ENCODE peak calls at places on chromosome 13, in ten cellular contexts. J is thyroid gland; L is endodermal cell; E is vagina; T is heart left ventricle; U is uterus; G is CD4-positive, CD25-positive, alpha-beta regulatory T cell; W is sigmoid colon; O is GM23338; H is aorta. R is an unnamed sample.

GRCh38 chr13:63208811-63209210 is 1793.2 kb upstream of the PCDH20 start:
- DNase-seq in E (no peak), G (no peak), O (no peak), J (no peak), L (no peak), U (no peak), W (no peak), T (no peak), H (no peak), R (no peak)

GRCh38 chr13:26230703-26231102 is 8.6 kb upstream of the RNF6 start:
- DNase-seq in H (no peak), U (no peak), L (no peak), G (no peak), E (no peak), W (no peak), J (no peak), T (no peak), O (no peak), R (no peak)

GRCh38 chr13:87671031-87671823 is at the start of gene SLITRK5:
- DNase-seq in U (no peak), E (no peak), J (peak; percentile 84), O (peak; percentile 85), L (peak; percentile 96), T (peak; percentile 40), W (peak; percentile 80), G (peak; percentile 9), H (peak; percentile 91), R (peak; percentile 96)

GRCh38 chr13:40170982-40171381 is 495.5 kb downstream of the FOXO1 start:
- DNase-seq in T (peak; percentile 43), G (no peak), J (no peak), L (peak; percentile 49), H (no peak), W (no peak), U (no peak), O (no peak), E (no peak), R (no peak)

GRCh38 chr13:51733656-51734334 is 70.2 kb downstream of the DHRS12 start:
- DNase-seq in W (no peak), J (no peak), L (no peak), G (no peak), H (no peak), U (no peak), T (no peak), O (peak; percentile 12), E (no peak), R (no peak)

GRCh38 chr13:46403851-46404731 is 17.0 kb upstream of the RUBCNL start:
- DNase-seq in G (no peak), U (no peak), L (no peak), H (no peak), O (no peak), E (no peak), T (peak; percentile 26), J (no peak), W (no peak), R (no peak)

GRCh38 chr13:97802213-97802612 is 151.3 kb upstream of the IPO5 start:
- DNase-seq in E (no peak), L (no peak), O (no peak), T (no peak), G (no peak), H (no peak), U (no peak), J (no peak), W (no peak), R (no peak)

GRCh38 chr13:66659291-66660012 is 570.7 kb downstream of the PCDH9 start:
- DNase-seq in G (no peak), O (no peak), T (no peak), L (no peak), E (no peak), J (no peak), H (no peak), W (no peak), U (no peak), R (no peak)

GRCh38 chr13:48132961-48133360 is 38.1 kb upstream of the MED4 start:
- DNase-seq in E (no peak), T (no peak), O (no peak), H (no peak), J (no peak), U (no peak), L (no peak), W (no peak), G (no peak), R (no peak)

GRCh38 chr13:48125794-48126228 is 30.9 kb upstream of the MED4 start:
- DNase-seq in O (no peak), J (peak; percentile 22), T (peak; percentile 52), H (no peak), U (peak; percentile 53), E (no peak), L (no peak), W (no peak), G (no peak), R (peak; percentile 10)

GRCh38 chr13:48126944-48127814 is 32.3 kb upstream of the MED4 start:
- DNase-seq in T (peak; percentile 53), H (peak; percentile 81), L (peak; percentile 78), G (peak; percentile 79), W (peak; percentile 87), O (peak; percentile 88), E (no peak), J (peak; percentile 19), U (peak; percentile 57), R (peak; percentile 30)

DNA sequence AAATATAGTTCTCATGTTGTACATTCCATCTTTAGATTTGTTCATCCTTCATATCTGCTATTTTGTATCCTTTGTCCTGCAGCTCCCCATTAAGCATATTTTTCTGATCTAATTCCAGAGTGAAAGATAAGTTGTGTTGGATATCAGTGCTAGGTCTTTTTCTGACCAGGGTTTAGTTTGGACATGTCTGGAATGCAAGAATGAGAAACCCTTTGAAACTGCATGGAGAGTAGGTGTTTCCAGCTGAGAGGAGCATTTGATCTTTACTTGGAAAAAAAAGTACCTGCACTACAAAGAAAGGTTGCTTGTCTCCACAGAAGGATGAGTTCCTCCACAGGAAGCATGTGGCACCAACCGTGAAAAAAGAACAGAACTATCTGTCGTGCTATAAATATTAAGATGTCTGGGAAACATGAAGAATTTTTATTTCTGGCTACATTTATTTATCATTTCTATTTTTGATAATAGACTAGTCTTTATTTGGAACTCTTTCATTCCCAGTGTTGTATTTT is 36.6 kb upstream of the MED4 start:
- DNase-seq in G (no peak), U (no peak), W (no peak), T (no peak), E (no peak), L (no peak), H (no peak), J (no peak), O (no peak), R (no peak)
- H3K27ac ChIP-seq in G (no peak overlapping the region), U (no peak overlapping the region), W (no peak overlapping the region), T (no peak overlapping the region), E (no peak overlapping the region), L (no peak overlapping the region), H (no peak overlapping the region), J (no peak overlapping the region), O (no peak overlapping the region), R (no peak overlapping the region)

DNA sequence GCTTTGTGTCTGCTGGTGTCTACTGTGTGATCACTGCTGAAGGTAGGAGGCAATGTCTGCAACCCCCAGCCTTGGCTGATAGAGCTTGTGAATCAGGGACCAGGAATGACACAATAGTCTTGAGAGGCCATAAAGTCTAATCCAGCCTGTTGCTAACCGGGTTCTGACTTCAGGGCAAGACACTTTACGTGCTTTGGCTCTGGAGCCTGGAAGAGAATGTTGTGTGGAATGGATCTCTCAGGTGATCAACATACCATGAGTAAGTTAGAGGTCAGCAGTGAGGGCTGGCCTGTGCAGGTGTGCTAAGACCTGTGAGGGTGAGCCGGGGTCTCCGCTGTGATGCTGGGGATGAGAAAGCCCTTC is 5.6 kb downstream of the COL4A2 start:
- DNase-seq in G (no peak), L (peak; percentile 46), E (no peak), H (no peak), J (no peak), T (no peak), O (no peak), U (peak; percentile 78), W (peak; percentile 84), R (no peak)
- H3K4me3 ChIP-seq in G (no peak overlapping the region), L (peak overlapping the region; percentile 92), E (no peak overlapping the region), H (no peak overlapping the region), J (no peak overlapping the region), T (no peak overlapping the region), O (no peak overlapping the region), U (no peak overlapping the region), W (peak overlapping the region; percentile 11), R (no peak overlapping the region)

DNA sequence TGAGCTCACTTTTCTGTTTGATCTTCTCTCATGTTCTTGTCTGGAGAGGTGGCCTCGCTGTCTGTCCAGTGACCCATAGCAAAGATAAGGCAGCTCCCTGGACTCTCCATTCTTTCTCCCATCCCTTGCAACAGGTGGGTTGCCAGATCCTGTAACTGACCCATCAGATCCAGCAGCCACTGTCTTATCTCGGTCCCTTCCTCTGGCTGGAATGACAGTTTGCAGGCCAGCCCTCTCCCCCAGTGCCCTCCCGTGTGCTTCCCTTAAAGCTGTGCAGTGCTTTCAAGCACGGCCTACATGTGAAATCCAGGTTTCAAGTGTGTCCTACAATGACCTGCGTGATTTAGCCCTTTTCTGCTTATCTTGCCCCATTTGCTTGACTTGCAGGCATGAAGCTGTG is 3.7 kb downstream of the GTF3A start:
- DNase-seq in G (no peak), T (no peak), L (no peak), H (no peak), E (no peak), W (no peak), J (no peak), U (no peak), O (no peak), R (no peak)
- H3K36me3 ChIP-seq in G (peaks cover 55% of the 10 kb centered on the region), T (peaks cover 61% of the 10 kb centered on the region), L (peaks cover 45% of the 10 kb centered on the region), H (peaks cover 3% of the 10 kb centered on the region), E (no peaks in the 10 kb centered on the region), W (peaks cover 5% of the 10 kb centered on the region), J (peaks cover 10% of the 10 kb centered on the region), U (no peaks in the 10 kb centered on the region), O (peaks cover 41% of the 10 kb centered on the region), R (peaks cover 42% of the 10 kb centered on the region)

GRCh38 chr13:37106642-37107041 is 1.2 kb upstream of the CSNK1A1L start:
- DNase-seq in O (peak; percentile 54), E (no peak), U (no peak), T (no peak), G (no peak), J (no peak), L (no peak), H (no peak), W (no peak), R (no peak)

GRCh38 chr13:37105251-37105714 is at the start of gene CSNK1A1L:
- DNase-seq in E (no peak), G (no peak), L (no peak), O (no peak), U (no peak), W (no peak), T (no peak), J (no peak), H (no peak), R (no peak)

GRCh38 chr13:37107868-37108267 is 2.4 kb upstream of the CSNK1A1L start:
- DNase-seq in E (no peak), O (no peak), U (no peak), L (no peak), J (no peak), H (no peak), G (no peak), T (no peak), W (no peak), R (no peak)

GRCh38 chr13:37097008-37097579 is 8.4 kb downstream of the CSNK1A1L start:
- DNase-seq in T (no peak), J (no peak), L (no peak), E (no peak), G (no peak), H (no peak), W (no peak), O (no peak), U (no peak), R (no peak)

DNA sequence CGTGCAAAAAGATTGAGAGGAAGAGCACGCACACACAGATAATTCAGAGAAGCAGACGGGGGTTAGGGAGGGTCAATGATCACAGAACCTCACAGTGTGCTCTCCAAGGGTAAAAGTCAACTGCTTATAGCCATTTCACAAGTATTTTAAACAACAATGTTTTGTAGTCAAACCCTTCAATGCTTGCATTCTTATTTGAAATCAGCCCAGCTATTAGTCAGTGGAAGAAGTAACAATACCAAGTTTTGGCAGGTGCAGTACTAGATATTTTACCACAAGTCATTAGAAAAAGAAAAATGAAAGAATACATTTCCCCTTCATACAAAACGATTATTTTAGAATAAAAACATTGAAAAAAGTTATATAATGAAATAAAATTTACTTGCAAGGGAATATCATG is 2.6 kb downstream of the CSNK1A1L start:
- DNase-seq in W (no peak), E (no peak), O (no peak), T (no peak), L (no peak), J (no peak), U (no peak), G (no peak), H (no peak), R (no peak)
- H3K27ac ChIP-seq in W (no peak overlapping the region), E (no peak overlapping the region), O (no peak overlapping the region), T (no peak overlapping the region), L (no peak overlapping the region), J (no peak overlapping the region), U (no peak overlapping the region), G (no peak overlapping the region), H (no peak overlapping the region), R (no peak overlapping the region)

R was measured in SJCRH30.